ENCODE peak calls at places on chromosome 11, in four cellular contexts. H is A549, X is left lung, R is OCI-LY7. B is an unnamed sample.

GRCh38 chr11:112273066-112273465 is 12.4 kb upstream of the PLET1 start:
- DNase-seq in H (no peak), X (no peak), R (no peak), B (no peak)

GRCh38 chr11:98625526-98625925 is 395.2 kb upstream of the CNTN5 start:
- DNase-seq in H (no peak), X (no peak), R (no peak), B (no peak)

GRCh38 chr11:131999084-131999483 is 628.7 kb downstream of the NTM start:
- DNase-seq in H (no peak), X (no peak), R (no peak), B (no peak)

GRCh38 chr11:74255741-74256369 is 55.6 kb downstream of the P4HA3 start:
- DNase-seq in H (peak), X (peak), R (peak), B (peak)

GRCh38 chr11:110897035-110897434 is 184.8 kb upstream of the ARHGAP20 start:
- DNase-seq in H (no peak), X (no peak), R (no peak), B (no peak)

GRCh38 chr11:125952973-125953372 is 7.1 kb downstream of the VSIG10L2 start:
- DNase-seq in H (no peak), X (no peak), R (no peak), B (no peak)

GRCh38 chr11:79421820-79422219 is 19.0 kb downstream of the TENM4 start:
- DNase-seq in H (no peak), X (no peak), R (no peak), B (no peak)

GRCh38 chr11:9571766-9572120 is 1.7 kb upstream of the WEE1 start:
- DNase-seq in H (no peak), X (no peak), R (no peak), B (no peak)

GRCh38 chr11:72391638-72392423 is 42.5 kb downstream of the CLPB start:
- DNase-seq in H (no peak), X (no peak), R (peak), B (no peak)

GRCh38 chr11:128776088-128776433 is 82.2 kb downstream of the FLI1 start:
- DNase-seq in H (no peak), X (no peak), R (no peak), B (peak)

GRCh38 chr11:84648413-84648812 is 978.7 kb downstream of the DLG2 start:
- DNase-seq in H (no peak), X (no peak), R (no peak), B (no peak)

GRCh38 chr11:133560467-133560866 is 28.2 kb upstream of the OPCML start:
- DNase-seq in H (no peak), X (no peak), R (no peak), B (no peak)

GRCh38 chr11:97079244-97079643 is 689.4 kb downstream of the JRKL start:
- DNase-seq in H (no peak), X (no peak), R (no peak), B (no peak)

GRCh38 chr11:113994077-113994954 is 19.4 kb downstream of the HTR3A start:
- DNase-seq in H (peak), X (no peak), R (peak), B (peak)

GRCh38 chr11:384511-384910 is 9.5 kb upstream of the PKP3 start:
- DNase-seq in H (no peak), X (no peak), R (no peak), B (no peak)

GRCh38 chr11:70548976-70549375 is 150.6 kb downstream of the CTTN start:
- DNase-seq in H (no peak), X (no peak), R (no peak), B (no peak)

GRCh38 chr11:61555051-61555969 is 25.6 kb downstream of the SYT7 start:
- DNase-seq in H (peak), X (no peak), R (no peak), B (no peak)

GRCh38 chr11:9581556-9582161 is 8.2 kb downstream of the WEE1 start:
- DNase-seq in H (no peak), X (no peak), R (no peak), B (no peak)

GRCh38 chr11:74057251-74058151 is 48.6 kb upstream of the UCP3 start:
- DNase-seq in H (peak), X (no peak), R (no peak), B (no peak)

GRCh38 chr11:83051760-83052671 is 19.7 kb downstream of the RAB30 start:
- DNase-seq in H (no peak), X (no peak), R (no peak), B (no peak)

GRCh38 chr11:106625566-106625965 is 392.7 kb downstream of the GUCY1A2 start:
- DNase-seq in H (no peak), X (no peak), R (no peak), B (no peak)

GRCh38 chr11:111443640-111444039 is 64.6 kb upstream of the POU2AF1 start:
- DNase-seq in H (no peak), X (no peak), R (peak), B (no peak)

GRCh38 chr11:37505406-37505805 is 907.4 kb upstream of the RAG2 start:
- DNase-seq in H (no peak), X (no peak), R (no peak), B (no peak)

GRCh38 chr11:119055901-119056300 is 1.1 kb downstream of the HYOU1 start:
- DNase-seq in H (peak), X (no peak), R (peak), B (peak)

GRCh38 chr11:34570584-34570983 is 50.3 kb upstream of the EHF start:
- DNase-seq in H (no peak), X (no peak), R (no peak), B (peak)

GRCh38 chr11:133809525-133810178 is 35.7 kb downstream of the SPATA19 start:
- DNase-seq in H (no peak), X (no peak), R (no peak), B (no peak)

GRCh38 chr11:32602657-32603410 is 19.2 kb downstream of the EIF3M start:
- DNase-seq in H (no peak), X (no peak), R (no peak), B (no peak)

GRCh38 chr11:34356576-34356917 is 1.3 kb downstream of the ABTB2 start:
- DNase-seq in H (no peak), X (no peak), R (no peak), B (peak)

GRCh38 chr11:105229257-105229656 is 89.7 kb upstream of the CARD18 start:
- DNase-seq in H (no peak), X (no peak), R (no peak), B (no peak)

DNA sequence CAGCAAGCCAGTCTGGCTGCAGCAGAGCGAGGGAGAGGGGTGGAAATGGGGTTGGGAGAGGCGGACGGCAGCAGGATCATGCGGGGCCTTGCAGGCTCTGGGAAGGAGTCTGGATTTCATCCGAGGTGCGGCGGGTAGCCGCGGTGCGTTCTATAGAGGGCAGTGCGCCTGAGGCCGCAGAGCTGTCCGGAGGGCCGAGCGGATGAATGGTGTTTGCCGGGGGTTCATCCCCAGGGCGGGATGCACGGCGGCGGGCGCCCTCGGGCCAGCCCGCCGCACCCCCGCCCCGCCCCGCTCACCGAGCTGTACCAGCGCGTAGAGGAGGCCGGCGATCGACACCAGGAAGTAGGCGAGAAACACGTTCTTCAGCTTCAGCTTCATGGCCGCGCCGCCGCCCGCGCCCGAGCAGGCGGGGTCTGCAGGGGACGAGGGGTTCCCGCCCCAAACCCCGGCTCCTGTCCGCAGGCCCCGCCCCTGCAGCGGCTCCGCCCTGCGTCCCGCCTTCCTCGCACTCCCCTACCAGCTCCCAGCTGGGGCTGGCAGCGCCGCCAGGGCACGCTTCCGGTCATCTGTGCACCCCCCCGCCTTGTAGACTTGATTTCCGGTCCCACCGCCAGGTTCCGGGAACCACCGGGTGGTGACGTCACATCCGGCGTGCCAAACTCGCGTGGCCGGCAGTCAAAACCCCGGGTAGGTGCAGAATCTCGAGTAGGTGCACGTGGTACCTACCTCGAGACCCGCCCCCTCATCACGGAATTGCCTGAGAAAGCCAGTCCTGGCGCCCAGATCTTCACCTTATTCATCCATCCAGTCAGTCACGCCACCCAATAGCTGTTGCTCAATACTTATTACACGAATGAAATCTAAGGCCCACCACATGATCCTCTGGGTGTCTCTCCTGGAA is at the start of gene B3GAT3:
- DNase-seq in H (peak), X (peak), R (peak), B (peak)
- TF ChIP-seq CTCF in H (peak), X (no peak), R (peak), B (no peak)

DNA sequence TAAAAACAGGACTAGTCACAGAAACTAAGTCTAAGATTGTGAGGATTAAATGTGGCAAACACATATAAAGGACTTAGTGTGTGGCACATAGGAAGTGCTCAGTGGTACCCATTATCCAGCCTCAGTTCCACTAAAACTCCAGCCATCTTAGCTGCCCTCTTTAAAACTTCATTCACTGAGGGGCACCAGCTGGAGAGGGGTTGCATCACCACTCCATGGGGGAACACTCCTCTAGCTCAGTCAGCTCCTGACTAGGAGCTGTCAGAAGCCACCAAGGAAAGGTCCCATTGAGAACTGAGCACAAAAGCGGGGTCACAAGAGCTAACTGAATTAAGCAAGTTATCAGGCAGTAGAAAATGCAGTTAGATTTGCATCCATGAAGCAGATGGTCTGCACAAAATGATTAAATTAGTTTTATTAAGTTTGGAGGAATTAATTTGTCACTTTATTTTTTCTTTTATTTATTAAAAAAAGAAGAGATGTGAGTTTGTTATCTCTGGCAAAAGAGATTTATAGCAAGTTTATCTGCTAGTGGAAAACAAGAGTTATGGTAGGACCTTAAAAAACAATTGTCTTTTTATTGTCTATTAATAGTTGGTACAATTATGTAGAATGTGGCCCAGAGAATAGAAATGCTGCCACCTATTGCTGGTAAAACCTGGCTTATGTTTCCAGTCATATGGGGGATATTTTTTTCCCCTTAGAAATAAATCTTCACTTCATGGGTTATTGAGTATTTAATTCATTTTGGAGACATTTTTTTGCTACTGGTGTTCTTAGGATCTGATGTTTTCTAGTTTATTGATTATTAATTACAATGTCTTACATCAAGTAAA is 95.7 kb downstream of the NAV2 start:
- DNase-seq in H (no peak), X (no peak), R (no peak), B (no peak)
- TF ChIP-seq CTCF in H (peak), X (no peak), R (peak), B (no peak)

GRCh38 chr11:117318738-117319137 is 2.7 kb upstream of the BACE1 start:
- DNase-seq in H (no peak), X (no peak), R (no peak), B (no peak)

GRCh38 chr11:117315285-117316196 is 515 bp downstream of the BACE1 start:
- DNase-seq in H (no peak), X (no peak), R (no peak), B (peak)

GRCh38 chr11:117313828-117314768 is 2.0 kb downstream of the BACE1 start:
- DNase-seq in H (no peak), X (no peak), R (no peak), B (no peak)

GRCh38 chr11:117314840-117315239 is 1.2 kb downstream of the BACE1 start:
- DNase-seq in H (no peak), X (no peak), R (no peak), B (no peak)

DNA sequence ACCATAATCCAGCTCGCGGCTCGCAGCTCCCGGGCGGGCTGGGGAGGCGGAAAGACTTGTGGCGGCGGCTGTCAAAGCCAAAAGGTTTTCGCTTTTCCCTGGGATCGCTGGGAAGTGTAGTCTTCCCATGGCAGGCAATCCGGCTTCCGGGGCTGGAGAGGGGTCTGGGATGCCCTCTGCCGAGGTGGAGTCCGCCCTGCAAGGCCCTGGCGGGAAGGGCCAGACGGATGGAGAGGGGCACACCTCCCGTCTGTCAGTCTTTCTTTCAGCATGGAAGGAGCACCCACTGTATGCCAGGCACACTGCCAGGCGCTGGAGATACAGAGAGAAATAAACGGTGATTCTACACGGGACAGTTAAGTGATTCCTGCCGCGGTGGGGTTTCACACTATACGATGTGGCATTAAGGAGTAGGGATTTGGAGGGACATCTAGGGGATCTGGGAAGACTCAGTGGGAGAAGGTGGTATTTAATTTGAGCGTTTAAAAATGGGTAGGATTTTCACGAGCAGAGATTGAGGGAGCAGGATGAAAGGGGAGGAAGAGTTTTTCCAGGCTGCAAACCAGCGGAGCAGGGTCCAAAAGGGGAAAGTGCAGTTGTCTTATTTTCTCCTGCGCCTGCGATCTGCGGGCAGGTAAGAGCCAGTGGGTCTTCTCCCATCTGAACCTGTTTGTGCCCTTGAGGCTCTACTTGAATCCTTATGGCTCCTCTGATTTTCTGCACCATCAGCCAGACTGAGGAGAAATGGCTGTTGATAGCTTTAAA is at the start of gene BACE1:
- DNase-seq in H (peak), X (peak), R (no peak), B (peak)
- TF ChIP-seq CTCF in H (peak), X (peak), R (no peak), B (no peak)

DNA sequence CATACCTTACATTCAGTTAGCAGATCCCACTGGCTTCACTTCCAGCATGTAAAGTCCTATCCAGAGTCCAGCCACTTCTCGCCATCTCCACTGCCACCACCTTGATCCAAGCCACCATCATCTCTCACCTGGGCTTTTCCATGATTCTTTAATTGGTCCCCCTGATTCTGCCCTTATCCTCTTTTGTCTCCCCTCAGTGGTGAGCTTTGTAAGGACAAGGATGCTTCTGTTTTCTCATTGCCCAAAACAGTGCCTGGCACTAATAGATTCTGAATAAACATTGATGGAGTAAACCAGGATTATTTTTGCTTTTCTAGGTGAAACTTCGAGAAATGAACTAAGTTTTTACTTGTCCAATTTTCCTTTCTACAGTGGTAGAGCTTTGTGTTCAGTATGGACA is 4.4 kb downstream of the POLA2 start:
- DNase-seq in H (no peak), X (no peak), R (peak), B (no peak)
- TF ChIP-seq CTCF in H (no peak), X (no peak), R (peak), B (no peak)

GRCh38 chr11:4994551-4994950 is at the start of gene OR51L1:
- DNase-seq in H (no peak), X (no peak), R (no peak), B (no peak)

GRCh38 chr11:4991066-4991465 is 3.6 kb upstream of the OR51L1 start:
- DNase-seq in H (no peak), X (no peak), R (no peak), B (no peak)
- TF ChIP-seq CTCF in H (no peak), X (no peak), R (peak), B (no peak)

GRCh38 chr11:120698918-120699317 is 187.4 kb downstream of the GRIK4 start:
- DNase-seq in H (no peak), X (no peak), R (peak), B (no peak)

GRCh38 chr11:120695426-120695825 is 183.9 kb downstream of the GRIK4 start:
- DNase-seq in H (no peak), X (no peak), R (no peak), B (no peak)

GRCh38 chr11:120694706-120695105 is 183.2 kb downstream of the GRIK4 start:
- DNase-seq in H (no peak), X (no peak), R (no peak), B (no peak)

DNA sequence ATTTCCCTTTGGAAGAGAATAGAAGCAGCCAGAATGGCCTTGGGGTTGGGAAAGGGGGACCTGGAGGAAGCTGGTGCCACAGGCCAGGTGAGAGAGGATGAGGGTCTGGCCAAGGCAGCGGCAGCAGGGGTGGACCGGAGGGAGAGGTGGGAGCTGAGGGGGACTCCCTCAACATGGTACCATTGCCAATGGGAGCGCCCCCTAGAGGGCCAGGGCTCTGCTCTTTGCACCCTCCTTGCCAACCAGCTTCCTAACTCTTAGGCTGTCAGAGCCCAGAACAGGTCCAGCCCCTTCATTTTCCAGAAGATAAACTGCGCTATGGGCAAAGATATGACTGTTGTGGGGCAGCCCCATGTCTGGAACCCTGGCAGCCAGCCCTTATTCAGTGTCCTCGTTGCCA is 185.0 kb downstream of the GRIK4 start:
- DNase-seq in H (no peak), X (no peak), R (no peak), B (no peak)
- TF ChIP-seq CTCF in H (no peak), X (no peak), R (peak), B (no peak)

GRCh38 chr11:76785513-76785912 is 2.4 kb downstream of the TSKU start:
- DNase-seq in H (no peak), X (no peak), R (no peak), B (no peak)

GRCh38 chr11:76781861-76782500 is 1.2 kb upstream of the TSKU start:
- DNase-seq in H (no peak), X (no peak), R (no peak), B (no peak)

GRCh38 chr11:76783294-76783900 is at the start of gene TSKU:
- DNase-seq in H (no peak), X (no peak), R (no peak), B (peak)

GRCh38 chr11:76782526-76783293 is 446 bp upstream of the TSKU start:
- DNase-seq in H (peak), X (peak), R (peak), B (peak)

GRCh38 chr11:76783901-76784813 is 1.0 kb downstream of the TSKU start:
- DNase-seq in H (no peak), X (no peak), R (no peak), B (no peak)
- TF ChIP-seq CTCF in H (no peak), X (no peak), R (no peak), B (no peak)

GRCh38 chr11:7904910-7905309 is 26.2 kb downstream of the OR10A6 start:
- DNase-seq in H (no peak), X (no peak), R (no peak), B (no peak)
- TF ChIP-seq CTCF in H (no peak), X (no peak), R (peak), B (no peak)

DNA sequence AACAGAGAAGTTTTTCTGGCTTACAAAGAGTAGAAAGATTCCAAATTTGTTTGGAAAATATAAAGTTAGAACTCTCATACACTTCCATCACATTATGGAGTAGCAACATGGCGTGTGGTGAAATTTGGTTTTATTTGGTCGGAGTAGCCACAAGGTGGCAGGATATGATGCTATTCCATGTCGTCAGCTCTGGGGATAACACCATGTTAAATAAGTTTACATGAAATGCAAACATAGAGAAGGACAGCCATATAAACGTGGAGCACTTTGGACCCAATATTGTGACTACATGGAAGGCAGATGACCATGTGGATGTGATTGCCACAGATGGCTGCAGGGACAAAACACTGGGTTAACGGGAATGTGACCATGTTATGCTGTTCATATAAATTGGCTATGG is 21.1 kb downstream of the OR5M11 start:
- DNase-seq in H (peak), X (no peak), R (peak), B (no peak)
- TF ChIP-seq CTCF in H (peak), X (no peak), R (peak), B (no peak)